ENCODE peak calls at places on chromosomes 1 and 21, in nine cellular contexts. One of them, this sample, is unnamed.

GRCh38 chr21:37281579-37281978 is 14.4 kb upstream of the VPS26C start:
- DNase-seq in RWPE2: no peak
- DNase-seq in AG04449: no peak
- DNase-seq in GM23338: no peak
- DNase-seq in left lung: no peak
- DNase-seq in right atrium auricular region: no peak
- DNase-seq in HFF-Myc: no peak
- DNase-seq in mammary epithelial cell: no peak
- DNase-seq in OCI-LY7: no peak
- DNase-seq in this sample: no peak

GRCh38 chr1:30506785-30507312 is 216.5 kb downstream of the MATN1 start:
- DNase-seq in RWPE2: no peak
- DNase-seq in AG04449: no peak
- DNase-seq in GM23338: no peak
- DNase-seq in left lung: no peak
- DNase-seq in right atrium auricular region: no peak
- DNase-seq in HFF-Myc: no peak
- DNase-seq in mammary epithelial cell: no peak
- DNase-seq in OCI-LY7: no peak
- DNase-seq in this sample: no peak

GRCh38 chr21:36188081-36188681 is 31.6 kb downstream of the DOP1B start:
- DNase-seq in RWPE2: no peak
- DNase-seq in AG04449: no peak
- DNase-seq in GM23338: no peak
- DNase-seq in left lung: no peak
- DNase-seq in right atrium auricular region: no peak
- DNase-seq in HFF-Myc: no peak
- DNase-seq in mammary epithelial cell: no peak
- DNase-seq in OCI-LY7: no peak
- DNase-seq in this sample: no peak

GRCh38 chr1:18999287-18999852 is 42.9 kb upstream of the IFFO2 start:
- DNase-seq in RWPE2: no peak
- DNase-seq in AG04449: no peak
- DNase-seq in GM23338: no peak
- DNase-seq in left lung: no peak
- DNase-seq in right atrium auricular region: no peak
- DNase-seq in HFF-Myc: no peak
- DNase-seq in mammary epithelial cell: no peak
- DNase-seq in OCI-LY7: no peak
- DNase-seq in this sample: peak; percentile 5

GRCh38 chr1:229848762-229849677 is 218.0 kb upstream of the GALNT2 start:
- DNase-seq in RWPE2: no peak
- DNase-seq in AG04449: no peak
- DNase-seq in GM23338: peak; percentile 73
- DNase-seq in left lung: no peak
- DNase-seq in right atrium auricular region: no peak
- DNase-seq in HFF-Myc: no peak
- DNase-seq in mammary epithelial cell: peak; percentile 9
- DNase-seq in OCI-LY7: peak; percentile 64
- DNase-seq in this sample: peak; percentile 3

GRCh38 chr1:207282049-207282448 is 39.4 kb upstream of the CD55 start:
- DNase-seq in RWPE2: no peak
- DNase-seq in AG04449: no peak
- DNase-seq in GM23338: no peak
- DNase-seq in left lung: no peak
- DNase-seq in right atrium auricular region: no peak
- DNase-seq in HFF-Myc: no peak
- DNase-seq in mammary epithelial cell: peak; percentile 15
- DNase-seq in OCI-LY7: no peak
- DNase-seq in this sample: no peak

GRCh38 chr1:67853704-67854103 is 20.4 kb upstream of the GNG12 start:
- DNase-seq in RWPE2: no peak
- DNase-seq in AG04449: no peak
- DNase-seq in GM23338: peak; percentile 98
- DNase-seq in left lung: peak; percentile 76
- DNase-seq in right atrium auricular region: no peak
- DNase-seq in HFF-Myc: peak; percentile 64
- DNase-seq in mammary epithelial cell: peak; percentile 62
- DNase-seq in OCI-LY7: peak; percentile 21
- DNase-seq in this sample: peak; percentile 57

GRCh38 chr1:203581841-203582240 is 44.8 kb upstream of the ATP2B4 start:
- DNase-seq in RWPE2: no peak
- DNase-seq in AG04449: no peak
- DNase-seq in GM23338: no peak
- DNase-seq in left lung: no peak
- DNase-seq in right atrium auricular region: no peak
- DNase-seq in HFF-Myc: no peak
- DNase-seq in mammary epithelial cell: no peak
- DNase-seq in OCI-LY7: no peak
- DNase-seq in this sample: no peak

GRCh38 chr1:55131218-55131617 is 83.9 kb downstream of the USP24 start:
- DNase-seq in RWPE2: no peak
- DNase-seq in AG04449: no peak
- DNase-seq in GM23338: no peak
- DNase-seq in left lung: no peak
- DNase-seq in right atrium auricular region: no peak
- DNase-seq in HFF-Myc: no peak
- DNase-seq in mammary epithelial cell: no peak
- DNase-seq in OCI-LY7: no peak
- DNase-seq in this sample: no peak

GRCh38 chr1:198902616-198903140 is 263.8 kb downstream of the PTPRC start:
- DNase-seq in RWPE2: no peak
- DNase-seq in AG04449: no peak
- DNase-seq in GM23338: peak; percentile 5
- DNase-seq in left lung: no peak
- DNase-seq in right atrium auricular region: no peak
- DNase-seq in HFF-Myc: no peak
- DNase-seq in mammary epithelial cell: peak; percentile 69
- DNase-seq in OCI-LY7: no peak
- DNase-seq in this sample: no peak

GRCh38 chr21:39564200-39564599 is 48.5 kb upstream of the B3GALT5 start:
- DNase-seq in RWPE2: no peak
- DNase-seq in AG04449: no peak
- DNase-seq in GM23338: no peak
- DNase-seq in left lung: no peak
- DNase-seq in right atrium auricular region: no peak
- DNase-seq in HFF-Myc: no peak
- DNase-seq in mammary epithelial cell: no peak
- DNase-seq in OCI-LY7: no peak
- DNase-seq in this sample: no peak

GRCh38 chr1:183881387-183882084 is 76.6 kb downstream of the RGL1 start:
- DNase-seq in RWPE2: peak; percentile 75
- DNase-seq in AG04449: peak; percentile 24
- DNase-seq in GM23338: peak; percentile 76
- DNase-seq in left lung: peak; percentile 83
- DNase-seq in right atrium auricular region: peak; percentile 70
- DNase-seq in HFF-Myc: no peak
- DNase-seq in mammary epithelial cell: peak; percentile 63
- DNase-seq in OCI-LY7: no peak
- DNase-seq in this sample: no peak

GRCh38 chr1:84146375-84147032 is 2.4 kb downstream of the PRKACB start:
- DNase-seq in RWPE2: no peak
- DNase-seq in AG04449: no peak
- DNase-seq in GM23338: no peak
- DNase-seq in left lung: no peak
- DNase-seq in right atrium auricular region: no peak
- DNase-seq in HFF-Myc: no peak
- DNase-seq in mammary epithelial cell: peak; percentile 48
- DNase-seq in OCI-LY7: no peak
- DNase-seq in this sample: peak; percentile 34

DNA sequence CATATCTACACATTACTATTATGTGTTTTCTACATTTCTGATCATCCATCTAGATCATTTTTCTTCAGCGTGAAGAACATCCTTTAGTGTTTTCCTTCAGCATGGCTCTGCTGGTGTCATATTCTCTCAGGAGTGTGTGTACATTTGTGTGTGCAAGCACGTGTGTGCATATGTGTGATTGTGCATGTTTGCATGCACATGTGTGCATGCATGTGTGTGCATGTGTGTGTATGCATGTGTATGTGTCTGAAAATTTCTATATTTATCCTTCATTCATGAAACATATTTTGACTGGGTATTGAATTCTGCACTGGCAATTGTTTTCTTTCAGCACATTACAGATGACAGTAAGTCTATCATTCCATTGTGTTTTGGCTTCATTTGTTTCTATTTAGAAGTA is 74.6 kb downstream of the FHAD1 start:
- DNase-seq in RWPE2: no peak
- DNase-seq in AG04449: no peak
- DNase-seq in GM23338: no peak
- DNase-seq in left lung: no peak
- DNase-seq in right atrium auricular region: no peak
- DNase-seq in HFF-Myc: no peak
- DNase-seq in mammary epithelial cell: no peak
- DNase-seq in OCI-LY7: no peak
- DNase-seq in this sample: no peak
- TF ChIP-seq CTCF in RWPE2: no peak
- TF ChIP-seq CTCF in AG04449: no peak
- TF ChIP-seq CTCF in GM23338: no peak
- TF ChIP-seq CTCF in left lung: no peak
- TF ChIP-seq CTCF in right atrium auricular region: no peak
- TF ChIP-seq CTCF in HFF-Myc: no peak
- TF ChIP-seq CTCF in mammary epithelial cell: no peak
- TF ChIP-seq CTCF in OCI-LY7: no peak
- TF ChIP-seq CTCF in this sample: no peak

GRCh38 chr1:61241411-61241838 is 159.1 kb downstream of the NFIA start:
- DNase-seq in RWPE2: no peak
- DNase-seq in AG04449: no peak
- DNase-seq in GM23338: no peak
- DNase-seq in left lung: no peak
- DNase-seq in right atrium auricular region: peak; percentile 80
- DNase-seq in HFF-Myc: no peak
- DNase-seq in mammary epithelial cell: no peak
- DNase-seq in OCI-LY7: no peak
- DNase-seq in this sample: no peak

GRCh38 chr1:61238371-61238689 is 156.0 kb downstream of the NFIA start:
- DNase-seq in RWPE2: no peak
- DNase-seq in AG04449: no peak
- DNase-seq in GM23338: peak; percentile 37
- DNase-seq in left lung: no peak
- DNase-seq in right atrium auricular region: no peak
- DNase-seq in HFF-Myc: no peak
- DNase-seq in mammary epithelial cell: no peak
- DNase-seq in OCI-LY7: no peak
- DNase-seq in this sample: no peak

GRCh38 chr1:61241864-61242472 is 159.6 kb downstream of the NFIA start:
- DNase-seq in RWPE2: no peak
- DNase-seq in AG04449: no peak
- DNase-seq in GM23338: no peak
- DNase-seq in left lung: no peak
- DNase-seq in right atrium auricular region: no peak
- DNase-seq in HFF-Myc: no peak
- DNase-seq in mammary epithelial cell: no peak
- DNase-seq in OCI-LY7: no peak
- DNase-seq in this sample: no peak

GRCh38 chr1:61237659-61238370 is 155.5 kb downstream of the NFIA start:
- DNase-seq in RWPE2: no peak
- DNase-seq in AG04449: no peak
- DNase-seq in GM23338: no peak
- DNase-seq in left lung: no peak
- DNase-seq in right atrium auricular region: no peak
- DNase-seq in HFF-Myc: no peak
- DNase-seq in mammary epithelial cell: no peak
- DNase-seq in OCI-LY7: no peak
- DNase-seq in this sample: no peak

GRCh38 chr1:61240878-61241277 is 158.5 kb downstream of the NFIA start:
- DNase-seq in RWPE2: no peak
- DNase-seq in AG04449: no peak
- DNase-seq in GM23338: no peak
- DNase-seq in left lung: no peak
- DNase-seq in right atrium auricular region: no peak
- DNase-seq in HFF-Myc: no peak
- DNase-seq in mammary epithelial cell: no peak
- DNase-seq in OCI-LY7: no peak
- DNase-seq in this sample: no peak
- H3K4me3 ChIP-seq in RWPE2: no peak overlapping the region
- H3K4me3 ChIP-seq in AG04449: no peak overlapping the region
- H3K4me3 ChIP-seq in GM23338: no peak overlapping the region
- H3K4me3 ChIP-seq in left lung: no peak overlapping the region
- H3K4me3 ChIP-seq in right atrium auricular region: peak overlapping the region; percentile 34
- H3K4me3 ChIP-seq in HFF-Myc: no peak overlapping the region
- H3K4me3 ChIP-seq in mammary epithelial cell: no peak overlapping the region
- H3K4me3 ChIP-seq in OCI-LY7: no peak overlapping the region
- H3K4me3 ChIP-seq in this sample: no peak overlapping the region

DNA sequence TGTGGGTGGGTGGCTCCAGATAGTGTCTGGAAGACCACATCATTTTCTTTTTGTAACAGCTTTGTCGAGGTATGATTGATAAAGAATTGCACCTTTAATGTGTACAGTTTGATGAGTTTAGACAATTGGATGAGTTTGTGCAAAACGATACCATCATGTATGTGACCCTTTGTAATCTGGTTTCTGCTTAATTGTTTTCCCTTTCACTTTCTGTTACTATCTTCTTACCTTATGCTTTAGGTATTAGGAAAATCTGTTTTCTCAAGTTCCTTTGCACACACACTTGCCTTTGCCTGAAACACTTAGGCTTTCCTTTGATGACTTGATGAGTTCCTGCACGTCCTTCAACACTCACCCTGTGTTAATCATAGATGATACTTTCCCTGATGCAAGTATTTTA is 6.8 kb downstream of the OR10Z1 start:
- DNase-seq in RWPE2: no peak
- DNase-seq in AG04449: no peak
- DNase-seq in GM23338: no peak
- DNase-seq in left lung: no peak
- DNase-seq in right atrium auricular region: no peak
- DNase-seq in HFF-Myc: no peak
- DNase-seq in mammary epithelial cell: no peak
- DNase-seq in OCI-LY7: no peak
- DNase-seq in this sample: no peak
- TF ChIP-seq CTCF in RWPE2: no peak
- TF ChIP-seq CTCF in AG04449: no peak
- TF ChIP-seq CTCF in GM23338: no peak
- TF ChIP-seq CTCF in left lung: no peak
- TF ChIP-seq CTCF in right atrium auricular region: no peak
- TF ChIP-seq CTCF in HFF-Myc: no peak
- TF ChIP-seq CTCF in mammary epithelial cell: no peak
- TF ChIP-seq CTCF in OCI-LY7: no peak
- TF ChIP-seq CTCF in this sample: no peak

GRCh38 chr1:156705918-156706646 is 699 bp upstream of the CRABP2 start:
- DNase-seq in RWPE2: no peak
- DNase-seq in AG04449: no peak
- DNase-seq in GM23338: peak; percentile 96
- DNase-seq in left lung: no peak
- DNase-seq in right atrium auricular region: peak; percentile 66
- DNase-seq in HFF-Myc: no peak
- DNase-seq in mammary epithelial cell: no peak
- DNase-seq in OCI-LY7: peak; percentile 55
- DNase-seq in this sample: no peak
- H3K4me3 ChIP-seq in RWPE2: peak overlapping the region; percentile 13
- H3K4me3 ChIP-seq in AG04449: peak overlapping the region; percentile 55
- H3K4me3 ChIP-seq in GM23338: peak overlapping the region; percentile 67
- H3K4me3 ChIP-seq in left lung: peak overlapping the region; percentile 31
- H3K4me3 ChIP-seq in right atrium auricular region: peak overlapping the region; percentile 53
- H3K4me3 ChIP-seq in HFF-Myc: peak overlapping the region; percentile 68
- H3K4me3 ChIP-seq in mammary epithelial cell: peak overlapping the region; percentile 35
- H3K4me3 ChIP-seq in OCI-LY7: peak overlapping the region; percentile 53
- H3K4me3 ChIP-seq in this sample: peak overlapping the region; percentile 71

GRCh38 chr1:204828352-204828850 is 42.3 kb upstream of the NFASC start:
- DNase-seq in RWPE2: no peak
- DNase-seq in AG04449: no peak
- DNase-seq in GM23338: peak; percentile 94
- DNase-seq in left lung: peak; percentile 81
- DNase-seq in right atrium auricular region: no peak
- DNase-seq in HFF-Myc: no peak
- DNase-seq in mammary epithelial cell: peak; percentile 72
- DNase-seq in OCI-LY7: no peak
- DNase-seq in this sample: no peak
- TF ChIP-seq CTCF in RWPE2: no peak
- TF ChIP-seq CTCF in AG04449: peak; percentile 37
- TF ChIP-seq CTCF in GM23338: no peak
- TF ChIP-seq CTCF in left lung: no peak
- TF ChIP-seq CTCF in right atrium auricular region: peak; percentile 61
- TF ChIP-seq CTCF in HFF-Myc: no peak
- TF ChIP-seq CTCF in mammary epithelial cell: no peak
- TF ChIP-seq CTCF in OCI-LY7: no peak
- TF ChIP-seq CTCF in this sample: no peak